ENCODE peak calls at places on chromosomes 3 and 15, in six cellular contexts. One of them, this sample, is unnamed.

GRCh38 chr3:64225695-64226499 is 631 bp upstream of the PRICKLE2 start:
- DNase-seq in transverse colon: no peak
- DNase-seq in HFF-Myc: no peak
- DNase-seq in DND-41: no peak
- DNase-seq in CD4-positive, alpha-beta T cell: no peak
- DNase-seq in CD8-positive, alpha-beta T cell: no peak
- DNase-seq in this sample: no peak

GRCh38 chr3:187809979-187810568 is 64.8 kb upstream of the BCL6 start:
- DNase-seq in CD4-positive, alpha-beta T cell: no peak
- DNase-seq in transverse colon: no peak
- DNase-seq in HFF-Myc: no peak
- DNase-seq in DND-41: no peak
- DNase-seq in CD8-positive, alpha-beta T cell: no peak
- DNase-seq in this sample: no peak

GRCh38 chr3:38000242-38000916 is 9.8 kb downstream of the VILL start:
- DNase-seq in HFF-Myc: no peak
- DNase-seq in CD8-positive, alpha-beta T cell: no peak
- DNase-seq in CD4-positive, alpha-beta T cell: no peak
- DNase-seq in transverse colon: no peak
- DNase-seq in DND-41: no peak
- DNase-seq in this sample: no peak

GRCh38 chr3:156670652-156671051 is 3.7 kb upstream of the TIPARP start:
- DNase-seq in DND-41: no peak
- DNase-seq in HFF-Myc: no peak
- DNase-seq in CD4-positive, alpha-beta T cell: no peak
- DNase-seq in transverse colon: no peak
- DNase-seq in CD8-positive, alpha-beta T cell: no peak
- DNase-seq in this sample: no peak

GRCh38 chr3:153247331-153248311 is 85.6 kb downstream of the RAP2B start:
- DNase-seq in HFF-Myc: no peak
- DNase-seq in DND-41: no peak
- DNase-seq in CD8-positive, alpha-beta T cell: no peak
- DNase-seq in transverse colon: no peak
- DNase-seq in CD4-positive, alpha-beta T cell: no peak
- DNase-seq in this sample: no peak

GRCh38 chr15:90213818-90214204 is 12.7 kb downstream of the SEMA4B start:
- DNase-seq in transverse colon: no peak
- DNase-seq in CD4-positive, alpha-beta T cell: no peak
- DNase-seq in HFF-Myc: no peak
- DNase-seq in DND-41: no peak
- DNase-seq in CD8-positive, alpha-beta T cell: no peak
- DNase-seq in this sample: no peak

GRCh38 chr3:186600896-186601295 is 12.0 kb upstream of the AHSG start:
- DNase-seq in HFF-Myc: no peak
- DNase-seq in transverse colon: no peak
- DNase-seq in CD4-positive, alpha-beta T cell: no peak
- DNase-seq in CD8-positive, alpha-beta T cell: no peak
- DNase-seq in DND-41: no peak
- DNase-seq in this sample: no peak

GRCh38 chr3:70119892-70120291 is 120.4 kb downstream of the SAMMSON start:
- DNase-seq in HFF-Myc: no peak
- DNase-seq in CD8-positive, alpha-beta T cell: no peak
- DNase-seq in CD4-positive, alpha-beta T cell: no peak
- DNase-seq in DND-41: no peak
- DNase-seq in transverse colon: no peak
- DNase-seq in this sample: no peak

GRCh38 chr3:197303452-197303851 is 5.0 kb upstream of the DLG1 start:
- DNase-seq in DND-41: no peak
- DNase-seq in transverse colon: no peak
- DNase-seq in CD8-positive, alpha-beta T cell: no peak
- DNase-seq in HFF-Myc: no peak
- DNase-seq in CD4-positive, alpha-beta T cell: no peak
- DNase-seq in this sample: no peak

GRCh38 chr3:17782751-17783150 is 40.3 kb upstream of the TBC1D5 start:
- DNase-seq in CD4-positive, alpha-beta T cell: no peak
- DNase-seq in HFF-Myc: no peak
- DNase-seq in CD8-positive, alpha-beta T cell: no peak
- DNase-seq in DND-41: no peak
- DNase-seq in transverse colon: no peak
- DNase-seq in this sample: no peak

GRCh38 chr15:25710184-25710583 is 152.9 kb downstream of the ATP10A start:
- DNase-seq in transverse colon: peak; percentile 15
- DNase-seq in CD4-positive, alpha-beta T cell: peak; percentile 24
- DNase-seq in CD8-positive, alpha-beta T cell: peak; percentile 50
- DNase-seq in HFF-Myc: no peak
- DNase-seq in DND-41: peak; percentile 33
- DNase-seq in this sample: peak; percentile 36

GRCh38 chr3:76040946-76041345 is 255.6 kb upstream of the ZNF717 start:
- DNase-seq in CD4-positive, alpha-beta T cell: no peak
- DNase-seq in CD8-positive, alpha-beta T cell: no peak
- DNase-seq in DND-41: no peak
- DNase-seq in transverse colon: no peak
- DNase-seq in HFF-Myc: no peak
- DNase-seq in this sample: no peak

GRCh38 chr15:39625856-39626255 is 45.0 kb downstream of the THBS1 start:
- DNase-seq in HFF-Myc: no peak
- DNase-seq in CD4-positive, alpha-beta T cell: no peak
- DNase-seq in transverse colon: no peak
- DNase-seq in DND-41: no peak
- DNase-seq in CD8-positive, alpha-beta T cell: no peak
- DNase-seq in this sample: no peak

GRCh38 chr3:111998661-111999641 is at the start of gene TAGLN3:
- DNase-seq in CD8-positive, alpha-beta T cell: no peak
- DNase-seq in HFF-Myc: no peak
- DNase-seq in CD4-positive, alpha-beta T cell: no peak
- DNase-seq in DND-41: no peak
- DNase-seq in transverse colon: peak; percentile 26
- DNase-seq in this sample: peak; percentile 26

GRCh38 chr15:76752549-76752948 is 152.6 kb downstream of the SCAPER start:
- DNase-seq in CD4-positive, alpha-beta T cell: no peak
- DNase-seq in transverse colon: no peak
- DNase-seq in CD8-positive, alpha-beta T cell: no peak
- DNase-seq in DND-41: no peak
- DNase-seq in HFF-Myc: no peak
- DNase-seq in this sample: no peak

GRCh38 chr3:152646004-152646403 is 188.9 kb upstream of the P2RY1 start:
- DNase-seq in CD4-positive, alpha-beta T cell: no peak
- DNase-seq in CD8-positive, alpha-beta T cell: no peak
- DNase-seq in HFF-Myc: no peak
- DNase-seq in DND-41: no peak
- DNase-seq in transverse colon: no peak
- DNase-seq in this sample: no peak

GRCh38 chr3:155233213-155233612 is 60.3 kb downstream of the STRIT1 start:
- DNase-seq in DND-41: no peak
- DNase-seq in CD4-positive, alpha-beta T cell: no peak
- DNase-seq in CD8-positive, alpha-beta T cell: no peak
- DNase-seq in transverse colon: peak; percentile 8
- DNase-seq in HFF-Myc: no peak
- DNase-seq in this sample: peak; percentile 51

GRCh38 chr15:74489518-74490338 is 28.8 kb upstream of the UBL7 start:
- DNase-seq in transverse colon: peak; percentile 44
- DNase-seq in DND-41: peak; percentile 87
- DNase-seq in HFF-Myc: peak; percentile 19
- DNase-seq in CD8-positive, alpha-beta T cell: peak; percentile 78
- DNase-seq in CD4-positive, alpha-beta T cell: peak; percentile 51
- DNase-seq in this sample: peak; percentile 76

GRCh38 chr3:129121016-129121791 is 400 bp downstream of the RAB43 start:
- DNase-seq in transverse colon: peak; percentile 19
- DNase-seq in DND-41: peak; percentile 63
- DNase-seq in CD8-positive, alpha-beta T cell: peak; percentile 39
- DNase-seq in CD4-positive, alpha-beta T cell: no peak
- DNase-seq in HFF-Myc: no peak
- DNase-seq in this sample: no peak

GRCh38 chr3:45564172-45564571 is 30.4 kb upstream of the LIMD1 start:
- DNase-seq in HFF-Myc: no peak
- DNase-seq in transverse colon: no peak
- DNase-seq in CD8-positive, alpha-beta T cell: no peak
- DNase-seq in CD4-positive, alpha-beta T cell: no peak
- DNase-seq in DND-41: peak; percentile 15
- DNase-seq in this sample: no peak

GRCh38 chr3:167487556-167487955 is 13.7 kb upstream of the SERPINI2 start:
- DNase-seq in HFF-Myc: no peak
- DNase-seq in transverse colon: no peak
- DNase-seq in DND-41: no peak
- DNase-seq in CD4-positive, alpha-beta T cell: no peak
- DNase-seq in CD8-positive, alpha-beta T cell: no peak
- DNase-seq in this sample: no peak

GRCh38 chr3:59237121-59237520 is 187.3 kb upstream of the CFAP20DC start:
- DNase-seq in CD4-positive, alpha-beta T cell: no peak
- DNase-seq in transverse colon: no peak
- DNase-seq in DND-41: no peak
- DNase-seq in CD8-positive, alpha-beta T cell: no peak
- DNase-seq in HFF-Myc: no peak
- DNase-seq in this sample: no peak

GRCh38 chr3:58492385-58492970 is 582 bp downstream of the KCTD6 start:
- DNase-seq in HFF-Myc: no peak
- DNase-seq in DND-41: peak; percentile 40
- DNase-seq in CD4-positive, alpha-beta T cell: no peak
- DNase-seq in CD8-positive, alpha-beta T cell: peak; percentile 9
- DNase-seq in transverse colon: no peak
- DNase-seq in this sample: no peak

GRCh38 chr3:57298041-57298440 is 5.6 kb upstream of the ASB14 start:
- DNase-seq in DND-41: no peak
- DNase-seq in HFF-Myc: no peak
- DNase-seq in transverse colon: no peak
- DNase-seq in CD4-positive, alpha-beta T cell: no peak
- DNase-seq in CD8-positive, alpha-beta T cell: no peak
- DNase-seq in this sample: peak; percentile 67

GRCh38 chr15:49288411-49288810 is 118.4 kb downstream of the GALK2 start:
- DNase-seq in CD8-positive, alpha-beta T cell: no peak
- DNase-seq in HFF-Myc: no peak
- DNase-seq in DND-41: no peak
- DNase-seq in CD4-positive, alpha-beta T cell: no peak
- DNase-seq in transverse colon: no peak
- DNase-seq in this sample: no peak

GRCh38 chr3:162487138-162487537 is 990.5 kb downstream of the OTOL1 start:
- DNase-seq in CD4-positive, alpha-beta T cell: no peak
- DNase-seq in DND-41: no peak
- DNase-seq in HFF-Myc: no peak
- DNase-seq in transverse colon: no peak
- DNase-seq in CD8-positive, alpha-beta T cell: no peak
- DNase-seq in this sample: no peak

GRCh38 chr15:58773024-58773423 is 1.9 kb downstream of the MINDY2 start:
- DNase-seq in HFF-Myc: no peak
- DNase-seq in CD4-positive, alpha-beta T cell: no peak
- DNase-seq in transverse colon: no peak
- DNase-seq in CD8-positive, alpha-beta T cell: no peak
- DNase-seq in DND-41: no peak
- DNase-seq in this sample: no peak

GRCh38 chr15:58766290-58766689 is 4.8 kb upstream of the MINDY2 start:
- DNase-seq in CD8-positive, alpha-beta T cell: no peak
- DNase-seq in transverse colon: peak; percentile 31
- DNase-seq in DND-41: no peak
- DNase-seq in HFF-Myc: no peak
- DNase-seq in CD4-positive, alpha-beta T cell: no peak
- DNase-seq in this sample: no peak

GRCh38 chr15:58771621-58772235 is 626 bp downstream of the MINDY2 start:
- DNase-seq in CD8-positive, alpha-beta T cell: peak; percentile 17
- DNase-seq in CD4-positive, alpha-beta T cell: peak; percentile 3
- DNase-seq in transverse colon: peak; percentile 54
- DNase-seq in HFF-Myc: no peak
- DNase-seq in DND-41: peak; percentile 42
- DNase-seq in this sample: peak; percentile 65

GRCh38 chr15:58770857-58771620 is at the start of gene MINDY2:
- DNase-seq in HFF-Myc: peak; percentile 96
- DNase-seq in DND-41: peak; percentile 94
- DNase-seq in transverse colon: peak; percentile 98
- DNase-seq in CD8-positive, alpha-beta T cell: peak; percentile 94
- DNase-seq in CD4-positive, alpha-beta T cell: peak; percentile 86
- DNase-seq in this sample: peak; percentile 99

DNA sequence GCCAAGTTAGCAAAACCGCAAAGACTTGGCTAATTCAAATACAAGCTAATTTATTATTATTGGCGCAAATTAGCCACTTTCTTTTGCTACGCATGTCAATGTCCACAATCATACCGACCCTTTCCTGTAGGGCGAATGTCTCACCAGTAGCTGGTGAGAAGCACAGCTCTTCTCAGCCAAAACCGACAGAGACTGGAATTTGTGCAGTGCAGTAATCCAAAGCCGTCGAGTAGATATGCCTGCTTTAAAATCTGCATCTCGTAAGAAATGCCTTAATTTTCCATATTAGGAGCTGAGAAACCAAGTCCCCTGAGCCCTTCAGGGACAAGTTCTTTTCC is 614 bp upstream of the MINDY2 start:
- DNase-seq in transverse colon: peak; percentile 16
- DNase-seq in CD4-positive, alpha-beta T cell: no peak
- DNase-seq in CD8-positive, alpha-beta T cell: no peak
- DNase-seq in DND-41: no peak
- DNase-seq in HFF-Myc: no peak
- DNase-seq in this sample: no peak
- TF ChIP-seq CTCF in transverse colon: no peak
- TF ChIP-seq CTCF in CD4-positive, alpha-beta T cell: no peak
- TF ChIP-seq CTCF in CD8-positive, alpha-beta T cell: no peak
- TF ChIP-seq CTCF in DND-41: peak; percentile 2
- TF ChIP-seq CTCF in HFF-Myc: no peak
- TF ChIP-seq CTCF in this sample: no peak

GRCh38 chr15:73284073-73284472 is 84.7 kb downstream of the HCN4 start:
- DNase-seq in transverse colon: no peak
- DNase-seq in CD4-positive, alpha-beta T cell: no peak
- DNase-seq in DND-41: no peak
- DNase-seq in CD8-positive, alpha-beta T cell: no peak
- DNase-seq in HFF-Myc: no peak
- DNase-seq in this sample: no peak
- TF ChIP-seq CTCF in transverse colon: no peak
- TF ChIP-seq CTCF in CD4-positive, alpha-beta T cell: no peak
- TF ChIP-seq CTCF in DND-41: peak; percentile 35
- TF ChIP-seq CTCF in CD8-positive, alpha-beta T cell: no peak
- TF ChIP-seq CTCF in HFF-Myc: no peak
- TF ChIP-seq CTCF in this sample: no peak

GRCh38 chr3:139710212-139710611 is 32.4 kb upstream of the NMNAT3 start:
- DNase-seq in transverse colon: no peak
- DNase-seq in HFF-Myc: no peak
- DNase-seq in DND-41: no peak
- DNase-seq in CD8-positive, alpha-beta T cell: no peak
- DNase-seq in CD4-positive, alpha-beta T cell: no peak
- DNase-seq in this sample: no peak

GRCh38 chr3:139721370-139721769 is 43.6 kb upstream of the NMNAT3 start:
- DNase-seq in HFF-Myc: no peak
- DNase-seq in DND-41: no peak
- DNase-seq in CD4-positive, alpha-beta T cell: no peak
- DNase-seq in CD8-positive, alpha-beta T cell: no peak
- DNase-seq in transverse colon: no peak
- DNase-seq in this sample: no peak

GRCh38 chr3:139718415-139718814 is 40.6 kb upstream of the NMNAT3 start:
- DNase-seq in CD8-positive, alpha-beta T cell: no peak
- DNase-seq in transverse colon: peak; percentile 8
- DNase-seq in HFF-Myc: peak; percentile 6
- DNase-seq in DND-41: no peak
- DNase-seq in CD4-positive, alpha-beta T cell: no peak
- DNase-seq in this sample: peak; percentile 57

GRCh38 chr3:139716908-139717485 is 39.2 kb upstream of the NMNAT3 start:
- DNase-seq in transverse colon: no peak
- DNase-seq in HFF-Myc: no peak
- DNase-seq in DND-41: no peak
- DNase-seq in CD8-positive, alpha-beta T cell: no peak
- DNase-seq in CD4-positive, alpha-beta T cell: no peak
- DNase-seq in this sample: no peak

GRCh38 chr3:139715736-139716135 is 38.0 kb upstream of the NMNAT3 start:
- DNase-seq in DND-41: no peak
- DNase-seq in transverse colon: no peak
- DNase-seq in CD4-positive, alpha-beta T cell: no peak
- DNase-seq in HFF-Myc: no peak
- DNase-seq in CD8-positive, alpha-beta T cell: no peak
- DNase-seq in this sample: no peak
- TF ChIP-seq CTCF in DND-41: no peak
- TF ChIP-seq CTCF in transverse colon: no peak
- TF ChIP-seq CTCF in CD4-positive, alpha-beta T cell: no peak
- TF ChIP-seq CTCF in HFF-Myc: no peak
- TF ChIP-seq CTCF in CD8-positive, alpha-beta T cell: no peak
- TF ChIP-seq CTCF in this sample: no peak

GRCh38 chr15:67083135-67083766 is 17.8 kb downstream of the SMAD3 start:
- DNase-seq in HFF-Myc: no peak
- DNase-seq in DND-41: no peak
- DNase-seq in CD4-positive, alpha-beta T cell: no peak
- DNase-seq in CD8-positive, alpha-beta T cell: no peak
- DNase-seq in transverse colon: no peak
- DNase-seq in this sample: no peak
- TF ChIP-seq CTCF in HFF-Myc: no peak
- TF ChIP-seq CTCF in DND-41: no peak
- TF ChIP-seq CTCF in CD4-positive, alpha-beta T cell: no peak
- TF ChIP-seq CTCF in CD8-positive, alpha-beta T cell: no peak
- TF ChIP-seq CTCF in transverse colon: no peak
- TF ChIP-seq CTCF in this sample: no peak